ENCODE peak calls at places on chromosomes 5 and 9, in six cellular contexts. N is HuH-7; G is H7; T is activated CD4-positive, alpha-beta T cell treated with anti-CD3 and anti-CD28 coated beads, Interleukin-2, amount 50 U/mL, for 4 hours; F is stimulated activated CD4-positive, alpha-beta T cell treated with anti-CD3 and anti-CD28 coated beads, TNF-alpha, amount 100 ng/mL, for 4 hours; K is amniotic stem cell. A is an unnamed sample.

GRCh38 chr5:56405536-56405935 is 172.4 kb upstream of the ANKRD55 start:
- DNase-seq in N (no peak), G (no peak), T (no peak), F (no peak), K (no peak), A (no peak)

GRCh38 chr5:78005021-78005785 is 229.1 kb upstream of the TBCA start:
- DNase-seq in N (no peak), G (no peak), T (no peak), F (no peak), K (no peak), A (no peak)

GRCh38 chr9:112858625-112859147 is 32.0 kb downstream of the SLC46A2 start:
- DNase-seq in N (no peak), G (peak), T (no peak), F (no peak), K (no peak), A (no peak)

GRCh38 chr5:1814183-1815020 is 13.2 kb downstream of the NDUFS6 start:
- DNase-seq in N (no peak), G (no peak), T (no peak), F (no peak), K (no peak), A (no peak)

GRCh38 chr9:134053941-134054761 is 13.7 kb downstream of the BRD3 start:
- DNase-seq in N (no peak), G (peak), T (no peak), F (no peak), K (no peak), A (peak)

GRCh38 chr9:90607701-90608122 is 34.9 kb downstream of the DIRAS2 start:
- DNase-seq in N (no peak), G (no peak), T (no peak), F (no peak), K (no peak), A (no peak)

GRCh38 chr5:54936201-54936600 is 49.2 kb downstream of the ESM1 start:
- DNase-seq in N (no peak), G (no peak), T (no peak), F (no peak), K (no peak), A (no peak)

GRCh38 chr5:102858221-102858620 is 103.1 kb downstream of the PAM start:
- DNase-seq in N (no peak), G (no peak), T (no peak), F (no peak), K (no peak), A (no peak)

GRCh38 chr9:95876595-95876994 is 1.1 kb downstream of the ERCC6L2 start:
- DNase-seq in N (peak), G (no peak), T (no peak), F (no peak), K (no peak), A (no peak)

GRCh38 chr5:1195916-1196315 is 5.5 kb upstream of the SLC6A19 start:
- DNase-seq in N (no peak), G (no peak), T (no peak), F (no peak), K (no peak), A (no peak)